ENCODE peak calls at places on chromosomes 3 and 15, in seven cellular contexts. R is stomach, J is prostate gland, A is endothelial cell of umbilical vein, W is transverse colon, O is upper lobe of left lung, S is K562. P is an unnamed sample.

GRCh38 chr3:12963869-12964712 is 109.1 kb downstream of the IQSEC1 start:
- DNase-seq in R (no peak), J (peak), A (peak), W (no peak), O (no peak), S (peak), P (no peak)

GRCh38 chr3:123338021-123338619 is 110.8 kb downstream of the ADCY5 start:
- DNase-seq in R (no peak), J (peak), A (no peak), W (no peak), O (no peak), S (no peak), P (no peak)

GRCh38 chr3:147737411-147737810 is 328.2 kb downstream of the ZIC1 start:
- DNase-seq in R (no peak), J (no peak), A (no peak), W (no peak), O (no peak), S (no peak), P (no peak)

GRCh38 chr3:52140792-52141191 is 13.4 kb downstream of the POC1A start:
- DNase-seq in R (no peak), J (no peak), A (no peak), W (no peak), O (no peak), S (no peak), P (no peak)

GRCh38 chr3:124785966-124786365 is 55.7 kb downstream of the UMPS start:
- DNase-seq in R (no peak), J (no peak), A (no peak), W (no peak), O (no peak), S (no peak), P (no peak)

GRCh38 chr3:47009225-47010049 is 30.0 kb downstream of the NBEAL2 start:
- DNase-seq in R (peak), J (peak), A (peak), W (peak), O (peak), S (no peak), P (no peak)

GRCh38 chr3:57816471-57817105 is 60.5 kb downstream of the SLMAP start:
- DNase-seq in R (no peak), J (no peak), A (no peak), W (no peak), O (no peak), S (no peak), P (no peak)

GRCh38 chr15:47897525-47897924 is 180.2 kb downstream of the SEMA6D start:
- DNase-seq in R (no peak), J (no peak), A (no peak), W (no peak), O (no peak), S (no peak), P (no peak)

GRCh38 chr15:100020614-100021013 is 287.4 kb upstream of the LYSMD4 start:
- DNase-seq in R (no peak), J (no peak), A (no peak), W (no peak), O (no peak), S (peak), P (no peak)

GRCh38 chr3:172557515-172558220 is 34.4 kb upstream of the TNFSF10 start:
- DNase-seq in R (no peak), J (no peak), A (no peak), W (no peak), O (no peak), S (no peak), P (no peak)

GRCh38 chr15:31270767-31271166 is 55.9 kb upstream of the KLF13 start:
- DNase-seq in R (peak), J (no peak), A (no peak), W (peak), O (no peak), S (no peak), P (no peak)

GRCh38 chr15:78175333-78175732 is 26.2 kb downstream of the IDH3A start:
- DNase-seq in R (no peak), J (no peak), A (no peak), W (no peak), O (peak), S (no peak), P (no peak)

GRCh38 chr15:68829068-68829467 is 8.4 kb upstream of the ANP32A start:
- DNase-seq in R (no peak), J (no peak), A (peak), W (no peak), O (no peak), S (peak), P (no peak)

GRCh38 chr15:81909229-81910087 is 136.4 kb downstream of the MEX3B start:
- DNase-seq in R (no peak), J (no peak), A (no peak), W (no peak), O (peak), S (no peak), P (no peak)

GRCh38 chr3:53616330-53616729 is 121.9 kb downstream of the CACNA1D start:
- DNase-seq in R (no peak), J (no peak), A (no peak), W (no peak), O (no peak), S (no peak), P (no peak)

GRCh38 chr15:43518073-43518761 is 809 bp downstream of the MAP1A start:
- DNase-seq in R (no peak), J (no peak), A (peak), W (no peak), O (no peak), S (peak), P (no peak)

GRCh38 chr3:61875976-61876671 is 314.8 kb downstream of the PTPRG start:
- DNase-seq in R (no peak), J (no peak), A (no peak), W (no peak), O (no peak), S (no peak), P (no peak)

GRCh38 chr3:135975536-135975935 is 10.0 kb downstream of the PPP2R3A start:
- DNase-seq in R (no peak), J (no peak), A (no peak), W (no peak), O (no peak), S (no peak), P (no peak)

GRCh38 chr3:48469046-48469915 is 22.7 kb downstream of the ATRIP start:
- DNase-seq in R (no peak), J (no peak), A (no peak), W (no peak), O (peak), S (no peak), P (no peak)

GRCh38 chr3:128488995-128489859 is 3.8 kb downstream of the GATA2 start:
- DNase-seq in R (no peak), J (peak), A (peak), W (no peak), O (peak), S (peak), P (no peak)

GRCh38 chr3:69232447-69232846 is 110.1 kb upstream of the LMOD3 start:
- DNase-seq in R (no peak), J (no peak), A (no peak), W (no peak), O (no peak), S (no peak), P (no peak)

GRCh38 chr3:54427501-54427900 is 305.1 kb downstream of the CACNA2D3 start:
- DNase-seq in R (no peak), J (no peak), A (no peak), W (no peak), O (no peak), S (no peak), P (no peak)

GRCh38 chr15:92693922-92694331 is 38.4 kb upstream of the FAM174B start:
- DNase-seq in R (no peak), J (no peak), A (peak), W (no peak), O (no peak), S (peak), P (no peak)

GRCh38 chr3:100032262-100032661 is 82.0 kb downstream of the FILIP1L start:
- DNase-seq in R (no peak), J (no peak), A (no peak), W (no peak), O (no peak), S (no peak), P (no peak)

GRCh38 chr15:95557226-95558046 is 773.1 kb upstream of the NR2F2 start:
- DNase-seq in R (no peak), J (peak), A (peak), W (no peak), O (no peak), S (peak), P (peak)

GRCh38 chr3:169479314-169479939 is 184.1 kb downstream of the MECOM start:
- DNase-seq in R (no peak), J (no peak), A (no peak), W (no peak), O (no peak), S (no peak), P (no peak)

GRCh38 chr3:41808152-41808551 is 153.8 kb downstream of the ULK4 start:
- DNase-seq in R (no peak), J (no peak), A (no peak), W (no peak), O (no peak), S (no peak), P (no peak)

GRCh38 chr15:78314181-78314581 is 14.8 kb upstream of the SKIC8 start:
- DNase-seq in R (no peak), J (no peak), A (no peak), W (no peak), O (no peak), S (no peak), P (no peak)

GRCh38 chr3:44915702-44916438 is 41.5 kb downstream of the TGM4 start:
- DNase-seq in R (no peak), J (no peak), A (no peak), W (no peak), O (no peak), S (peak), P (no peak)

GRCh38 chr3:194756460-194757355 is 71.0 kb downstream of the FAM43A start:
- DNase-seq in R (no peak), J (no peak), A (no peak), W (no peak), O (peak), S (peak), P (no peak)

GRCh38 chr15:40029979-40030893 is 8.7 kb downstream of the SRP14 start:
- DNase-seq in R (no peak), J (no peak), A (peak), W (peak), O (no peak), S (peak), P (no peak)

GRCh38 chr15:40038267-40038653 is 721 bp downstream of the SRP14 start:
- DNase-seq in R (no peak), J (no peak), A (peak), W (no peak), O (no peak), S (peak), P (no peak)

GRCh38 chr15:40032125-40032839 is 6.7 kb downstream of the SRP14 start:
- DNase-seq in R (no peak), J (peak), A (no peak), W (no peak), O (no peak), S (no peak), P (no peak)

GRCh38 chr15:40031300-40031699 is 7.7 kb downstream of the SRP14 start:
- DNase-seq in R (no peak), J (no peak), A (no peak), W (no peak), O (no peak), S (no peak), P (no peak)

DNA sequence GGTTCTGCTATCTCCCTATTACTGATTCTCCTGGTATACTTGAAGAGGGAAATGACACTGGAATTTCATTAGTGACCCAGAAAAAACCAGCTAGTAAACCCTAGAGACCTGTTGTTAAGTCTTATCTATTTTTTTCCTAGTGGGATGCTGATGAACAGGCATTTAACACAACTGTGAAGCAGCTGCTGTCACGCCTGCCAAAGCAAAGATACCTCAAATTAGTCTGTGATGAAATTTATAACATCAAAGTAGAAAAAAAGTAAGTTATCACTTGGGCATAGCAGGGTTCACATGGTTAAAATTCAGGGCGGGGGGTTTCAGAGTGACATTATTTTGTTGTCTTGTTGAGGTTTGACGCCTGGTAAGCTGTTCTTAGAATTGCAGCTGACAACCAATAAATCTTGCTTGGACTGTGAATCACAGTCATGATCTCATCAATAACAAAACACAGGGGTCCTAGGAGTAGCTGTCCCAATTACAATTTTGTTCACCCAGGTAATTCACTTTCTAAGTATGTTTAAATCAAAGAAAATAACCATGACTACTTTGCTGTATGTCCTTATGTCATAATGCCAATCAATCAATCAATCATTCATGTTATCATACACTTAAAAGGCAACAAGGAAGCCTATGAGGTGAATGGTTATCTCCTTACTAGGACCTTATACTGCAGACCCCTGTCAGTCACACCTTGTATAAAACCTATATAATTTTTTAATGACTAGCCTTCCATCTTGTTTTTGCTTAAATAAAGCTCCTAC is 4.6 kb downstream of the SRP14 start:
- DNase-seq in R (no peak), J (no peak), A (no peak), W (no peak), O (no peak), S (no peak), P (no peak)
- TF ChIP-seq POLR2AphosphoS5 in R (no peak), J (no peak), A (no peak), W (no peak), O (no peak), S (no peak), P (peak)

GRCh38 chr3:171369156-171369555 is 91.0 kb downstream of the TNIK start:
- DNase-seq in R (no peak), J (no peak), A (no peak), W (no peak), O (no peak), S (no peak), P (no peak)
- H3K4me3 ChIP-seq in R (no peak), J (no peak), A (no peak), W (no peak), O (no peak), S (no peak), P (no peak)

DNA sequence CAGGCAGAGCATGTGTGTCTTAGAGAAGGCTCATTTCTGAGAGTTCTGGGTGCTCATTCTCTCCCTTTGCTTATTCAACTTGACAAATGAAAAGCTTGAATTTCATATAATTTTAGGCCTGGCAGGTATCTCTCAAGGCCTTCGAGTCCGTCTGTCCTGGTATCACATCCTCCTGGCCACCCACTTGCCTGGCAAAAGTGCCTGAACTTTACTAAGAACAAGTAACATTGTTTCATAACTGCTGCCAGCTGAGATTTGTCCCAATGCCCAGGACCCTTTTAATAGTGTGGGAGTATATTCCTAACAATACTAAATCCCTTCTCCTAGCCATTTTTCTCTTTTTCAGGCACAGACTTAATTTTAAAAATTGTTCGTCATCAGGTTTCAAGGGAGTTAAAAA is 18.1 kb downstream of the LARP6 start:
- DNase-seq in R (no peak), J (no peak), A (no peak), W (no peak), O (no peak), S (no peak), P (no peak)
- H3K27ac ChIP-seq in R (peak), J (peak), A (no peak), W (no peak), O (no peak), S (no peak), P (no peak)

GRCh38 chr3:59178698-59179097 is 128.9 kb upstream of the CFAP20DC start:
- DNase-seq in R (no peak), J (no peak), A (no peak), W (no peak), O (no peak), S (no peak), P (no peak)

GRCh38 chr3:59185586-59186381 is 136.0 kb upstream of the CFAP20DC start:
- DNase-seq in R (no peak), J (no peak), A (no peak), W (no peak), O (no peak), S (no peak), P (no peak)

DNA sequence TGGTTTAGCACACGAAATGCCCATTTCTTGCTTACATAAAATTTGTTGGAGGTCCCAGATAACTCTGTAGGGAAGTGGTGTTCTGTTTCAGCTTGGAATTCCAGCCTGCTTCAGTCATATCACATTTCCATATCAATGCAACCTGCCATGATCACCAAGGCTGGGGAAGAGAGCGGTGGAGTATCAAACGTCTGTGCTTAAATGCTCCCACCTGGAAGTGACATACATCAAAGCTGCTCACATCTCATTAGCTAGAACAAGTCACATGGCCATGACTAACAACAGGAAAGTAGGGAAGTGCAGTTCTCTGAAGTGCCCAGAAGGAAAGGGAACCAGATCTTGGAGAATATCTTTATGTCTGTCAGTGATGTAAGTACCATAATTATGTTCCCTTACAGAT is 130.2 kb upstream of the CFAP20DC start:
- DNase-seq in R (no peak), J (no peak), A (no peak), W (no peak), O (no peak), S (no peak), P (no peak)
- TF ChIP-seq POLR2AphosphoS5 in R (no peak), J (no peak), A (no peak), W (no peak), O (no peak), S (no peak), P (no peak)

GRCh38 chr3:182795383-182795782 is 2.1 kb downstream of the ATP11B start:
- DNase-seq in R (no peak), J (peak), A (no peak), W (peak), O (no peak), S (peak), P (peak)
- H3K4me3 ChIP-seq in R (peak), J (peak), A (no peak), W (no peak), O (peak), S (peak), P (peak)

P was measured in Panc1.